ENCODE peak calls at places on chromosomes 6 and 20, in six cellular contexts. G is left ventricle myocardium inferior; S is LHCN-M2; C is activated CD4-positive, alpha-beta T cell treated with anti-CD3 and anti-CD28 coated beads, Interleukin-2, amount 50 U/mL, for 1 hour; J is SW480; B is heart left ventricle. R is an unnamed sample.

GRCh38 chr6:7978736-7979135 is 68.1 kb upstream of the TXNDC5 start:
- DNase-seq in J (peak), S (no peak), B (no peak), G (no peak), C (no peak), R (peak)

GRCh38 chr6:124927806-124928205 is 34.4 kb upstream of the RNF217 start:
- DNase-seq in G (no peak), B (no peak), C (no peak), J (peak), S (peak), R (peak)

GRCh38 chr6:1237636-1238035 is 74.3 kb upstream of the FOXQ1 start:
- DNase-seq in S (no peak), B (no peak), J (no peak), C (no peak), G (no peak), R (no peak)

GRCh38 chr6:80163754-80164187 is 57.3 kb downstream of the BCKDHB start:
- DNase-seq in B (no peak), C (no peak), J (peak), S (peak), G (no peak), R (peak)

GRCh38 chr6:85459224-85459901 is 9.5 kb downstream of the NT5E start:
- DNase-seq in J (peak), G (no peak), S (peak), B (no peak), C (no peak), R (no peak)

GRCh38 chr6:19156443-19156842 is 680.7 kb upstream of the ID4 start:
- DNase-seq in J (no peak), C (no peak), B (no peak), S (no peak), G (no peak), R (no peak)

GRCh38 chr20:43477634-43478033 is 19.9 kb downstream of the SRSF6 start:
- DNase-seq in C (no peak), S (peak), J (no peak), G (no peak), B (no peak), R (no peak)

GRCh38 chr6:91476000-91476399 is 889.1 kb upstream of the MAP3K7 start:
- DNase-seq in B (no peak), C (no peak), J (peak), S (peak), G (no peak), R (peak)

GRCh38 chr6:130944486-130944885 is 117.3 kb downstream of the SMLR1 start:
- DNase-seq in S (no peak), G (no peak), C (no peak), B (no peak), J (no peak), R (no peak)

GRCh38 chr6:7135755-7136154 is 28.0 kb downstream of the RREB1 start:
- DNase-seq in C (no peak), J (no peak), B (no peak), S (no peak), G (no peak), R (no peak)

GRCh38 chr20:51183443-51183842 is 160.5 kb upstream of the KCNG1 start:
- DNase-seq in S (no peak), G (no peak), J (no peak), C (no peak), B (no peak), R (no peak)

GRCh38 chr6:39941820-39942219 is 7.6 kb upstream of the MOCS1 start:
- DNase-seq in S (no peak), G (no peak), B (no peak), J (no peak), C (no peak), R (no peak)

GRCh38 chr6:116060572-116061283 is at the start of gene FRK:
- DNase-seq in G (no peak), B (peak), J (peak), C (no peak), S (peak), R (peak)

GRCh38 chr20:54382419-54382818 is 93.0 kb upstream of the DOK5 start:
- DNase-seq in G (no peak), C (no peak), J (peak), S (no peak), B (no peak), R (no peak)

GRCh38 chr6:151230277-151230577 is 9.5 kb upstream of the AKAP12 start:
- DNase-seq in B (no peak), S (no peak), J (no peak), C (no peak), G (no peak), R (no peak)

GRCh38 chr20:62766716-62767115 is 29.6 kb upstream of the MRGBP start:
- DNase-seq in S (no peak), J (no peak), B (no peak), C (no peak), G (no peak), R (no peak)

GRCh38 chr20:50987493-50988210 is 29.0 kb downstream of the MOCS3 start:
- DNase-seq in J (peak), G (no peak), C (peak), S (peak), B (peak), R (no peak)

R was measured in kidney epithelial cell.